ENCODE peak calls at places on chromosomes 6 and 20, in five cellular contexts. I is GM06990, M is ovary, Y is foreskin keratinocyte, W is osteoblast. C is an unnamed sample.
A peak's percentile ranks its signal among the peaks of the same experiment; 100 is the strongest.

GRCh38 chr6:5673016-5673415 is 333.7 kb downstream of the NRN1 start:
- DNase-seq in Y (peak; percentile 57), I (no peak), W (no peak), M (no peak), C (no peak)

GRCh38 chr20:62365814-62366369 is 1.2 kb downstream of the LAMA5 start:
- DNase-seq in I (no peak), W (no peak), M (no peak), Y (peak; percentile 86), C (no peak)

GRCh38 chr6:12113190-12113578 is 101.1 kb downstream of the HIVEP1 start:
- DNase-seq in W (peak; percentile 98), M (no peak), I (peak; percentile 37), Y (peak; percentile 78), C (no peak)

GRCh38 chr6:41940759-41941279 is 789 bp downstream of the CCND3 start:
- DNase-seq in I (peak; percentile 66), Y (peak; percentile 43), W (peak; percentile 83), M (peak; percentile 50), C (no peak)

GRCh38 chr6:56370127-56370540 is 122.8 kb upstream of the COL21A1 start:
- DNase-seq in I (no peak), M (no peak), W (no peak), Y (peak; percentile 85), C (no peak)

GRCh38 chr6:122730334-122730733 is 49.2 kb upstream of the FABP7 start:
- DNase-seq in I (no peak), Y (no peak), M (no peak), W (no peak), C (no peak)

GRCh38 chr6:20868397-20869185 is 334.3 kb downstream of the CDKAL1 start:
- DNase-seq in Y (no peak), M (peak; percentile 57), W (no peak), I (no peak), C (no peak)

GRCh38 chr6:69732640-69733039 is 64.2 kb downstream of the LMBRD1 start:
- DNase-seq in W (peak; percentile 77), M (no peak), I (no peak), Y (no peak), C (no peak)

GRCh38 chr6:5660772-5661171 is 346.0 kb downstream of the NRN1 start:
- DNase-seq in Y (no peak), M (no peak), I (no peak), W (no peak), C (no peak)

GRCh38 chr6:98977606-98978292 is 30.0 kb upstream of the FBXL4 start:
- DNase-seq in Y (no peak), M (no peak), I (no peak), W (no peak), C (no peak)

GRCh38 chr6:136737343-136738177 is 54.7 kb downstream of the MAP3K5 start:
- DNase-seq in I (no peak), W (peak; percentile 9), M (peak; percentile 62), Y (no peak), C (no peak)

GRCh38 chr6:106253194-106253593 is 72.4 kb downstream of the ATG5 start:
- DNase-seq in I (no peak), Y (peak; percentile 68), W (peak; percentile 59), M (no peak), C (no peak)

GRCh38 chr6:1525364-1526038 is 84.2 kb upstream of the FOXC1 start:
- DNase-seq in M (no peak), Y (no peak), W (peak; percentile 45), I (no peak), C (no peak)

GRCh38 chr6:141110486-141110885 is 1022.2 kb upstream of the GJE1 start:
- DNase-seq in W (peak; percentile 69), Y (peak; percentile 86), M (no peak), I (no peak), C (no peak)

GRCh38 chr20:64232794-64233193 is 22.8 kb upstream of the PCMTD2 start:
- DNase-seq in M (no peak), I (no peak), W (no peak), Y (no peak), C (no peak)

GRCh38 chr20:33999025-33999629 is 5.4 kb downstream of the RALY start:
- DNase-seq in W (no peak), Y (no peak), I (no peak), M (no peak), C (no peak)

GRCh38 chr20:1274485-1275313 is 8.6 kb downstream of the SNPH start:
- DNase-seq in M (no peak), I (no peak), W (no peak), Y (no peak), C (no peak)

GRCh38 chr6:72414648-72415047 is 207.2 kb upstream of the KCNQ5 start:
- DNase-seq in W (no peak), I (no peak), Y (no peak), M (no peak), C (no peak)

GRCh38 chr6:35368038-35368887 is 25.9 kb downstream of the PPARD start:
- DNase-seq in W (no peak), Y (peak; percentile 43), I (peak; percentile 29), M (no peak), C (no peak)

GRCh38 chr20:62835931-62836861 is 19.3 kb downstream of the COL9A3 start:
- DNase-seq in I (no peak), W (peak; percentile 93), M (no peak), Y (peak; percentile 56), C (no peak)

GRCh38 chr20:60857708-60858107 is 394.4 kb upstream of the CDH4 start:
- DNase-seq in W (no peak), I (no peak), M (no peak), Y (peak; percentile 8), C (no peak)

GRCh38 chr6:16239090-16239797 is 857 bp downstream of the GMPR start:
- DNase-seq in I (peak; percentile 21), W (peak; percentile 90), Y (no peak), M (peak; percentile 57), C (peak; percentile 47)

GRCh38 chr6:3253597-3253961 is 5.2 kb upstream of the PSMG4 start:
- DNase-seq in Y (no peak), M (no peak), W (no peak), I (no peak), C (no peak)

GRCh38 chr6:3250278-3250677 is 8.5 kb upstream of the PSMG4 start:
- DNase-seq in I (no peak), W (peak; percentile 49), M (no peak), Y (no peak), C (no peak)

GRCh38 chr6:3252861-3253596 is 5.7 kb upstream of the PSMG4 start:
- DNase-seq in I (no peak), M (no peak), W (peak; percentile 83), Y (no peak), C (no peak)

GRCh38 chr6:3251462-3252314 is 7.1 kb upstream of the PSMG4 start:
- DNase-seq in I (peak; percentile 62), M (peak; percentile 53), W (peak; percentile 99), Y (peak; percentile 65), C (peak; percentile 58)

DNA sequence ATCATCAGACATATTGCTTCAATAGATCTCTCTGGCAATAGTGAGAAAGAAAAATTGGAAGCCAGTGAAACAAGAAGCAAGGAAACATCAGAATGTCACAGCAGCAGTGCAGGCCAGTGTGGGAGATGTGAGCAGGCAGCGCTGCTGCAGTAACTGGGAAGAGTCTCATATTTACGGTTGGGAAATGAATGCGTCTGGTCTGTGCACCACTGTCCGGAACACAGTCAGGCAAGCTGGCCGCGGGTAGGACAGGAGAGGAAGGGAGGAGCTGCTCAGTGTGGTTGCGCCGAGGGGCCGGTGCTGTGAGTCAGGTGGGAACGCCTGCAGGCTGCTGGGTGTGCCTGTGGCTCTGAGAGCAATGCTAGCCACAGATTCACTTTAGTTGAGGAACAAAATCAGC is 6.4 kb upstream of the PSMG4 start:
- DNase-seq in M (no peak), I (no peak), W (peak; percentile 65), Y (peak; percentile 60), C (no peak)
- TF ChIP-seq CTCF in M (no peak), I (no peak), W (no peak), Y (no peak), C (no peak)

GRCh38 chr6:24581084-24581669 is 64.8 kb downstream of the KIAA0319 start:
- DNase-seq in I (no peak), Y (peak; percentile 35), M (peak; percentile 57), W (no peak), C (peak; percentile 80)

GRCh38 chr6:24584390-24584735 is 61.6 kb downstream of the KIAA0319 start:
- DNase-seq in W (no peak), I (no peak), M (no peak), Y (no peak), C (no peak)

GRCh38 chr6:24589334-24589733 is 56.7 kb downstream of the KIAA0319 start:
- DNase-seq in I (no peak), Y (no peak), W (no peak), M (no peak), C (no peak)

GRCh38 chr6:24583463-24584389 is 62.3 kb downstream of the KIAA0319 start:
- DNase-seq in Y (peak; percentile 58), M (peak; percentile 43), I (peak; percentile 18), W (no peak), C (peak; percentile 66)
- TF ChIP-seq CTCF in Y (peak; percentile 79), M (peak; percentile 43), I (peak; percentile 88), W (peak; percentile 93), C (no peak)

GRCh38 chr20:50224553-50225255 is 34.1 kb downstream of the CEBPB start:
- DNase-seq in Y (no peak), I (no peak), W (peak; percentile 97), M (peak; percentile 87), C (no peak)
- TF ChIP-seq CTCF in Y (peak; percentile 10), I (peak; percentile 3), W (peak; percentile 25), M (no peak), C (no peak)

GRCh38 chr6:91164105-91164504 is 577.2 kb upstream of the MAP3K7 start:
- DNase-seq in M (no peak), W (no peak), Y (no peak), I (no peak), C (no peak)
- TF ChIP-seq CTCF in M (no peak), W (no peak), Y (no peak), I (no peak), C (no peak)